ENCODE peak calls at places on chromosome 7, in five cellular contexts. O is activated CD8-positive, alpha-beta memory T cell treated with anti-CD3 and anti-CD28 coated beads, Interleukin-2, amount 50 U/mL, for 4 hours; L is stomach; Y is stimulated activated CD8-positive, alpha-beta memory T cell treated with anti-CD3 and anti-CD28 coated beads, Interleukin-7, amount 100 ng/mL, for 4 hours; A is GM23338. J is an unnamed sample.

GRCh38 chr7:134870156-134870555 is 90.7 kb downstream of the CALD1 start:
- DNase-seq in O (no peak), L (no peak), Y (no peak), A (no peak), J (no peak)

GRCh38 chr7:144903201-144903600 is 67.3 kb upstream of the TPK1 start:
- DNase-seq in O (no peak), L (no peak), Y (no peak), A (no peak), J (no peak)

GRCh38 chr7:151085691-151086620 is at the start of gene AGAP3:
- DNase-seq in O (peak; percentile 62), L (peak; percentile 90), Y (peak; percentile 67), A (peak; percentile 91), J (peak; percentile 91)

GRCh38 chr7:12518920-12519681 is 51.4 kb upstream of the SCIN start:
- DNase-seq in O (no peak), L (no peak), Y (no peak), A (peak; percentile 79), J (peak; percentile 59)

GRCh38 chr7:47085491-47086275 is 496.2 kb downstream of the TNS3 start:
- DNase-seq in O (no peak), L (no peak), Y (no peak), A (no peak), J (no peak)

GRCh38 chr7:87404674-87405073 is 59.2 kb downstream of the CROT start:
- DNase-seq in O (no peak), L (no peak), Y (no peak), A (no peak), J (no peak)

GRCh38 chr7:22447008-22447407 is 53.0 kb downstream of the STEAP1B start:
- DNase-seq in O (no peak), L (no peak), Y (no peak), A (no peak), J (no peak)

GRCh38 chr7:2687881-2688318 is at the start of gene AMZ1:
- DNase-seq in O (no peak), L (no peak), Y (no peak), A (no peak), J (peak; percentile 73)

GRCh38 chr7:41584746-41585145 is 118.1 kb downstream of the INHBA start:
- DNase-seq in O (no peak), L (no peak), Y (no peak), A (no peak), J (no peak)

GRCh38 chr7:15326044-15326644 is 235.7 kb downstream of the AGMO start:
- DNase-seq in O (no peak), L (no peak), Y (no peak), A (peak; percentile 61), J (peak; percentile 10)

J was measured in iPS-NIHi11.